ENCODE peak calls at places on chromosome 14, in seven cellular contexts. W, T, H, X, Z, N and A are unnamed samples.
A peak's percentile ranks its signal among the peaks of the same experiment; 100 is the strongest.

GRCh38 chr14:30988509-30988908 is 36.9 kb upstream of the AP4S1 start:
- DNase-seq in W (no peak), T (no peak), H (no peak), X (no peak), Z (no peak), N (no peak), A (no peak)

GRCh38 chr14:38405851-38406630 is 150.1 kb upstream of the CLEC14A start:
- DNase-seq in W (no peak), T (no peak), H (peak; percentile 60), X (peak; percentile 9), Z (no peak), N (no peak), A (no peak)

GRCh38 chr14:33376510-33376909 is 437.8 kb downstream of the NPAS3 start:
- DNase-seq in W (no peak), T (no peak), H (no peak), X (no peak), Z (no peak), N (no peak), A (no peak)

GRCh38 chr14:34227834-34228662 is 234.0 kb downstream of the SPTSSA start:
- DNase-seq in W (peak; percentile 74), T (no peak), H (peak; percentile 87), X (peak; percentile 77), Z (peak; percentile 68), N (peak; percentile 76), A (peak; percentile 6)

GRCh38 chr14:24332094-24332983 is 2.5 kb downstream of the ADCY4 start:
- DNase-seq in W (peak; percentile 87), T (peak; percentile 27), H (peak; percentile 81), X (peak; percentile 71), Z (peak; percentile 81), N (peak; percentile 93), A (peak; percentile 88)

GRCh38 chr14:90049390-90049789 is 12.4 kb upstream of the KCNK13 start:
- DNase-seq in W (no peak), T (no peak), H (no peak), X (no peak), Z (no peak), N (no peak), A (no peak)

GRCh38 chr14:50762001-50762930 is 68.7 kb downstream of the NIN start:
- DNase-seq in W (no peak), T (no peak), H (no peak), X (no peak), Z (no peak), N (peak; percentile 62), A (no peak)

GRCh38 chr14:59582161-59582560 is 5.5 kb upstream of the CCDC175 start:
- DNase-seq in W (no peak), T (no peak), H (no peak), X (no peak), Z (no peak), N (no peak), A (no peak)

GRCh38 chr14:22856428-22856827 is 15.1 kb upstream of the LRP10 start:
- DNase-seq in W (no peak), T (no peak), H (no peak), X (no peak), Z (no peak), N (no peak), A (no peak)